ENCODE peak calls at places on chromosomes 1 and 21, in four cellular contexts. Y is RPMI7951, P is germinal center, U is ELF-1. X is an unnamed sample.

GRCh38 chr1:65392497-65392896 is 28.0 kb upstream of the LEPR start:
- DNase-seq in Y (no peak), P (no peak), U (no peak), X (no peak)

GRCh38 chr1:229204863-229205777 is 65.8 kb upstream of the RAB4A start:
- DNase-seq in Y (peak), P (no peak), U (no peak), X (no peak)

GRCh38 chr1:198304431-198304830 is 147.6 kb downstream of the NEK7 start:
- DNase-seq in Y (no peak), P (no peak), U (no peak), X (no peak)

GRCh38 chr1:183901748-183902341 is 96.9 kb downstream of the RGL1 start:
- DNase-seq in Y (no peak), P (no peak), U (no peak), X (no peak)

GRCh38 chr1:32868085-32868484 is 2.6 kb downstream of the FNDC5 start:
- DNase-seq in Y (no peak), P (no peak), U (no peak), X (no peak)

GRCh38 chr1:20153000-20153418 is 13.9 kb downstream of the PLA2G2F start:
- DNase-seq in Y (no peak), P (no peak), U (peak), X (no peak)

GRCh38 chr1:75908717-75909152 is 23.5 kb downstream of the ASB17 start:
- DNase-seq in Y (peak), P (no peak), U (peak), X (peak)

GRCh38 chr21:38804617-38805281 is 980 bp upstream of the ETS2 start:
- DNase-seq in Y (peak), P (peak), U (peak), X (peak)

GRCh38 chr1:10033359-10033845 is 644 bp downstream of the UBE4B start:
- DNase-seq in Y (peak), P (no peak), U (peak), X (peak)

GRCh38 chr1:16186655-16187235 is 25.7 kb downstream of the ARHGEF19 start:
- DNase-seq in Y (no peak), P (no peak), U (no peak), X (no peak)

GRCh38 chr1:23657659-23658275 is 33.8 kb upstream of the RPL11 start:
- DNase-seq in Y (peak), P (peak), U (peak), X (peak)

GRCh38 chr1:12184008-12184681 is 17.4 kb downstream of the TNFRSF1B start:
- DNase-seq in Y (peak), P (no peak), U (peak), X (no peak)

GRCh38 chr1:34983700-34984355 is 1.3 kb downstream of the TMEM35B start:
- DNase-seq in Y (no peak), P (no peak), U (peak), X (no peak)

GRCh38 chr21:33421713-33422393 is 18.6 kb downstream of the IFNGR2 start:
- DNase-seq in Y (no peak), P (no peak), U (no peak), X (no peak)

GRCh38 chr1:156625436-156626078 is 6.3 kb downstream of the HAPLN2 start:
- DNase-seq in Y (peak), P (peak), U (peak), X (peak)

GRCh38 chr1:225958041-225958440 is 17.0 kb upstream of the LEFTY2 start:
- DNase-seq in Y (no peak), P (no peak), U (no peak), X (no peak)

GRCh38 chr1:153293847-153294246 is 18.9 kb downstream of the PGLYRP3 start:
- DNase-seq in Y (no peak), P (no peak), U (no peak), X (no peak)

GRCh38 chr1:1082239-1083180 is 8.4 kb upstream of the RNF223 start:
- DNase-seq in Y (no peak), P (no peak), U (no peak), X (no peak)

GRCh38 chr1:87927391-87928073 is 598.9 kb downstream of the LMO4 start:
- DNase-seq in Y (no peak), P (no peak), U (no peak), X (no peak)

GRCh38 chr21:37373539-37373938 is 7.0 kb downstream of the DYRK1A start:
- DNase-seq in Y (peak), P (no peak), U (no peak), X (no peak)